ENCODE peak calls at places on chromosomes 2 and 18, in eight cellular contexts. P is K562, Q is fibroblast of lung, K is lower lobe of right lung, O is A549, L is cardiac muscle cell, M is body of pancreas, E is adrenal gland. F is an unnamed sample. For H3K4me1, the result is how much of the 10 kb centered on the place peaks cover.

GRCh38 chr2:133755515-133756311 is 187.4 kb upstream of the NCKAP5 start:
- DNase-seq in P (no peak), Q (peak), K (no peak), O (no peak), L (peak), M (no peak), E (no peak), F (no peak)

GRCh38 chr2:105779394-105779793 is 34.7 kb downstream of the NCK2 start:
- DNase-seq in P (no peak), Q (no peak), K (no peak), O (no peak), L (no peak), M (no peak), E (no peak), F (no peak)

GRCh38 chr2:200380833-200381542 is 74.5 kb downstream of the SPATS2L start:
- DNase-seq in P (peak), Q (peak), K (no peak), O (no peak), L (peak), M (no peak), E (no peak), F (no peak)

GRCh38 chr2:13135856-13136255 is 419.1 kb downstream of the TRIB2 start:
- DNase-seq in P (no peak), Q (no peak), K (no peak), O (no peak), L (no peak), M (no peak), E (no peak), F (no peak)

GRCh38 chr2:48414980-48415764 is 114.8 kb upstream of the STON1 start:
- DNase-seq in P (no peak), Q (peak), K (peak), O (no peak), L (peak), M (no peak), E (no peak), F (no peak)

GRCh38 chr2:104043864-104044263 is 810.1 kb upstream of the POU3F3 start:
- DNase-seq in P (no peak), Q (no peak), K (no peak), O (peak), L (no peak), M (no peak), E (no peak), F (no peak)

GRCh38 chr2:147968571-147968970 is 52.0 kb downstream of the ORC4 start:
- DNase-seq in P (no peak), Q (no peak), K (no peak), O (no peak), L (no peak), M (no peak), E (no peak), F (no peak)

GRCh38 chr2:193523662-193524061 is 1328.9 kb upstream of the TMEFF2 start:
- DNase-seq in P (no peak), Q (peak), K (no peak), O (no peak), L (no peak), M (no peak), E (no peak), F (no peak)

GRCh38 chr2:188695953-188696352 is 278.2 kb upstream of the COL3A1 start:
- DNase-seq in P (no peak), Q (peak), K (no peak), O (peak), L (peak), M (no peak), E (no peak), F (no peak)

GRCh38 chr2:199195893-199196502 is 261.7 kb downstream of the SATB2 start:
- DNase-seq in P (no peak), Q (no peak), K (no peak), O (no peak), L (no peak), M (no peak), E (no peak), F (no peak)

GRCh38 chr2:66966631-66967030 is 430.5 kb upstream of the ETAA1 start:
- DNase-seq in P (no peak), Q (peak), K (no peak), O (no peak), L (peak), M (no peak), E (no peak), F (no peak)

GRCh38 chr2:200735061-200735460 is 76.6 kb upstream of the BZW1 start:
- DNase-seq in P (no peak), Q (no peak), K (no peak), O (no peak), L (no peak), M (no peak), E (no peak), F (no peak)

GRCh38 chr2:98835831-98836385 is 100.1 kb downstream of the CRACDL start:
- DNase-seq in P (no peak), Q (no peak), K (no peak), O (no peak), L (no peak), M (no peak), E (no peak), F (no peak)

GRCh38 chr2:239319261-239319661 is 81.6 kb downstream of the HDAC4 start:
- DNase-seq in P (peak), Q (no peak), K (peak), O (no peak), L (no peak), M (peak), E (peak), F (no peak)

GRCh38 chr2:163573652-163574051 is 162.2 kb downstream of the FIGN start:
- DNase-seq in P (no peak), Q (no peak), K (no peak), O (no peak), L (no peak), M (peak), E (no peak), F (no peak)

GRCh38 chr2:237693281-237694039 is 66.1 kb downstream of the LRRFIP1 start:
- DNase-seq in P (peak), Q (peak), K (no peak), O (peak), L (no peak), M (no peak), E (no peak), F (no peak)

GRCh38 chr2:61454383-61454782 is 16.5 kb downstream of the USP34 start:
- DNase-seq in P (no peak), Q (no peak), K (no peak), O (no peak), L (no peak), M (no peak), E (no peak), F (no peak)

GRCh38 chr2:98768765-98769476 is 38.0 kb upstream of the MGAT4A start:
- DNase-seq in P (no peak), Q (peak), K (no peak), O (peak), L (peak), M (peak), E (no peak), F (no peak)

GRCh38 chr18:74459877-74460276 is 2.8 kb upstream of the DIPK1C start:
- DNase-seq in P (peak), Q (no peak), K (no peak), O (peak), L (no peak), M (no peak), E (peak), F (no peak)

GRCh38 chr18:55502346-55502710 is 85.7 kb downstream of the TCF4 start:
- DNase-seq in P (no peak), Q (peak), K (no peak), O (no peak), L (no peak), M (no peak), E (no peak), F (no peak)

GRCh38 chr2:143158098-143158497 is 28.9 kb downstream of the ARHGAP15 start:
- DNase-seq in P (no peak), Q (peak), K (no peak), O (no peak), L (no peak), M (no peak), E (no peak), F (no peak)

GRCh38 chr18:72762505-72763122 is 105.2 kb downstream of the NETO1 start:
- DNase-seq in P (peak), Q (peak), K (no peak), O (peak), L (peak), M (peak), E (no peak), F (no peak)

GRCh38 chr2:117931978-117932377 is 81.9 kb downstream of the CCDC93 start:
- DNase-seq in P (no peak), Q (no peak), K (no peak), O (no peak), L (no peak), M (no peak), E (no peak), F (no peak)

GRCh38 chr2:54402350-54402749 is 53.8 kb upstream of the SPTBN1 start:
- DNase-seq in P (peak), Q (peak), K (no peak), O (no peak), L (peak), M (peak), E (peak), F (peak)

GRCh38 chr18:79851981-79852380 is 54.2 kb downstream of the KCNG2 start:
- DNase-seq in P (no peak), Q (no peak), K (no peak), O (no peak), L (no peak), M (no peak), E (peak), F (no peak)

GRCh38 chr2:240249423-240250149 is 109.1 kb upstream of the OTOS start:
- DNase-seq in P (peak), Q (no peak), K (peak), O (no peak), L (no peak), M (no peak), E (peak), F (no peak)

GRCh38 chr2:114442545-114442944 is at the start of gene DPP10:
- DNase-seq in P (peak), Q (no peak), K (no peak), O (peak), L (peak), M (peak), E (no peak), F (no peak)

GRCh38 chr2:26786207-26787023 is 559 bp downstream of the CENPA start:
- DNase-seq in P (peak), Q (no peak), K (peak), O (no peak), L (peak), M (no peak), E (no peak), F (no peak)

GRCh38 chr2:120770641-120771040 is 35.0 kb downstream of the GLI2 start:
- DNase-seq in P (no peak), Q (no peak), K (peak), O (no peak), L (no peak), M (no peak), E (no peak), F (no peak)

GRCh38 chr18:78924301-78925192 is 55.1 kb upstream of the SALL3 start:
- DNase-seq in P (no peak), Q (no peak), K (no peak), O (no peak), L (no peak), M (no peak), E (no peak), F (no peak)

GRCh38 chr2:98548920-98549818 is 59.1 kb downstream of the COA5 start:
- DNase-seq in P (no peak), Q (no peak), K (no peak), O (no peak), L (no peak), M (no peak), E (peak), F (no peak)

GRCh38 chr2:65537651-65538385 is 105.4 kb upstream of the SPRED2 start:
- DNase-seq in P (no peak), Q (peak), K (no peak), O (no peak), L (peak), M (no peak), E (no peak), F (no peak)

GRCh38 chr2:102803041-102803896 is 41.4 kb downstream of the TMEM182 start:
- DNase-seq in P (no peak), Q (peak), K (no peak), O (no peak), L (no peak), M (no peak), E (no peak), F (no peak)

GRCh38 chr2:98498703-98499445 is 54.2 kb downstream of the INPP4A start:
- DNase-seq in P (no peak), Q (no peak), K (no peak), O (no peak), L (no peak), M (no peak), E (no peak), F (no peak)

GRCh38 chr2:147662221-147662620 is 182.6 kb upstream of the ACVR2A start:
- DNase-seq in P (no peak), Q (no peak), K (no peak), O (no peak), L (no peak), M (no peak), E (no peak), F (no peak)

GRCh38 chr2:44949329-44950151 is 8.0 kb downstream of the SIX3 start:
- DNase-seq in P (no peak), Q (peak), K (peak), O (no peak), L (peak), M (no peak), E (no peak), F (no peak)

GRCh38 chr2:219352448-219353023 is 20.0 kb upstream of the RESP18 start:
- DNase-seq in P (peak), Q (peak), K (peak), O (peak), L (peak), M (peak), E (peak), F (no peak)

GRCh38 chr2:136917281-136917680 is 151.9 kb downstream of the THSD7B start:
- DNase-seq in P (no peak), Q (no peak), K (no peak), O (no peak), L (no peak), M (no peak), E (no peak), F (no peak)

GRCh38 chr18:32770651-32771168 is 2.1 kb downstream of the KLHL14 start:
- DNase-seq in P (no peak), Q (no peak), K (no peak), O (no peak), L (no peak), M (no peak), E (no peak), F (no peak)

GRCh38 chr18:80208620-80209019 is 38.7 kb downstream of the PARD6G start:
- DNase-seq in P (no peak), Q (no peak), K (no peak), O (no peak), L (no peak), M (no peak), E (peak), F (no peak)

DNA sequence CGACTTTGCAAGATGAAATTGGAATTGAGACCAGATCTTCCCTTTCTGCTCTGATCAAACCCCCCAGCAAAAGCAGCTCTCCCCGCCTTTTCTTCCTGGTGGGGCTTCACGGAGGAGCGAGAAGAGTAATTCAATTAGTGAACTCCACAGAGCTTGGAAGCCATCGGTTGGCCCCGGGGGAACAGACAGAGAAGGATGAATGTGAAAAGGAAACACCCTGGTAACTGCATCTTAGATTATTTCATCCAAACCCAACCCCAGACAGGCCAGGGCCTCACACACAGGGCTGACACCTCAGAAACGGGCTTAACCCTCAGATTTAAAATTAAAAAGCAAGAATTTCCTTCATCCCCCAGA is 18.3 kb downstream of the SMAD7 start:
- DNase-seq in P (no peak), Q (no peak), K (no peak), O (no peak), L (no peak), M (no peak), E (no peak), F (no peak)
- H3K4me3 ChIP-seq in P (no peak), Q (no peak), K (peak), O (peak), L (no peak), M (no peak), E (no peak), F (peak)

DNA sequence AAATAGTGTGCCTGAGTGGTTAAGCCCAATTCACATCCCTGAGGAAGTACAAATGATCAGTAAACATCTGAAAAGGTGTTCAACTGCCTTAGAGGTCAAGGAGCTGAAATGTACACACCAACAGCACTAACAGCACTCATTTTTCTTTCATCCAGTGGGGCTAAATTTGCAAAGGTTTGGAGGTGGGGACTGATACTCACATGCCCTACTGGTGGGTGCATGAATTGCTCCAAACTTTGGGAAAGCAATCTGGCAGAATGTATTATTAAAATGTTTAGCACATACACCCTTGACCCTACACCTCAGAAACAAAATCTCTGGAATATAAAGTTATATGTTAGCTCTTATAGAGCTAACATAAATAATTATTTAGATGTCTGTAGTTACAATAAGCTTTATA is 19.0 kb upstream of the FAM178B start:
- DNase-seq in P (no peak), Q (no peak), K (no peak), O (peak), L (peak), M (no peak), E (no peak), F (no peak)
- TF ChIP-seq CTCF in P (peak), Q (peak), K (no peak), O (no peak), L (peak), M (no peak), E (peak), F (no peak)

DNA sequence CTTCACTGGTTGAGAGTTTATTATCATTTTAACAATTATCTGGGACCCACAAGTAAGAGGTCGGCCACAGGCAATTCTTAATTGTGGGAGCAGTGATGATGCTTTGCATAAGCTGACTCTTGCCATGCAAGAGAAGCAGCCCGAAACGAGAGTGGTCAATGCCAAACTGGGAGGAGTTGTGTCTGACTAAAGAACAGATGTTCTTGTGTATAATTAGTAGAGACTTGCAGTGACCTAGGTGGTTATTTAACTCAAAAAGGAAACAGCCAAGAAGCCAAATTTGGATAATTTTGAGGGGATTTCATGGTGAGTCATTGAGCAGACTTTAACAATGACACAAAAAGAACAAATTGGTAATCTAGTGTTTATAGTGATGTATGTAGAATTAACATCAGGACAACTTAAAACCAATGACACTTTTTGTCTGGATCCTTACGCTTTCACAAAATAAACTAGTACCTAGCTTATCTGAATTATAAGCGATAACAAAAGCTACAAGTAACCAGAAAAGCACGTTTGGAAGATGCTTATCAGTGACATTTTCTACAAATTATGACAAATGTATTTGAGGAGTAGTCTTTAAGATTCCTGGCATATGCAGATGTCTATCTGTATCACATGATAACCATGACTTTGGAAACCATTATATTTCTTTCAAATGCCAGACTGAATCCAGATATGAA is 184.7 kb upstream of the DLGAP1 start:
- DNase-seq in P (no peak), Q (peak), K (no peak), O (no peak), L (no peak), M (no peak), E (no peak), F (no peak)
- H3K4me1 ChIP-seq in P (under half), Q (under half), K (under half), O (under half), L (under half), M (under half), E (under half), F (under half)

GRCh38 chr2:50143822-50144575 is 887.9 kb downstream of the NRXN1 start:
- DNase-seq in P (peak), Q (peak), K (no peak), O (peak), L (peak), M (peak), E (no peak), F (no peak)
- H3K4me3 ChIP-seq in P (no peak), Q (peak), K (peak), O (peak), L (no peak), M (no peak), E (peak), F (peak)

GRCh38 chr2:223247136-223247535 is 195.1 kb downstream of the KCNE4 start:
- DNase-seq in P (peak), Q (peak), K (no peak), O (peak), L (peak), M (no peak), E (no peak), F (no peak)
- TF ChIP-seq CTCF in P (peak), Q (peak), K (peak), O (peak), L (peak), M (no peak), E (no peak), F (peak)

GRCh38 chr2:212357606-212358005 is 181.0 kb downstream of the ERBB4 start:
- DNase-seq in P (no peak), Q (no peak), K (no peak), O (no peak), L (no peak), M (no peak), E (no peak), F (no peak)
- H3K4me1 ChIP-seq in P (under half), Q (under half), K (under half), O (under half), L (half or more), M (under half), E (under half), F (half or more)

GRCh38 chr2:201904529-201905420 is 98.4 kb downstream of the CDK15 start:
- DNase-seq in P (no peak), Q (peak), K (no peak), O (no peak), L (no peak), M (no peak), E (no peak), F (no peak)
- H3K4me3 ChIP-seq in P (no peak), Q (no peak), K (no peak), O (no peak), L (no peak), M (no peak), E (no peak), F (no peak)

GRCh38 chr18:47758000-47758399 is 172.5 kb downstream of the SMAD2 start:
- DNase-seq in P (no peak), Q (no peak), K (no peak), O (no peak), L (no peak), M (no peak), E (no peak), F (no peak)
- TF ChIP-seq CTCF in P (peak), Q (no peak), K (peak), O (no peak), L (peak), M (no peak), E (no peak), F (no peak)

GRCh38 chr2:101048756-101049155 is 46.7 kb downstream of the RPL31 start:
- DNase-seq in P (no peak), Q (no peak), K (no peak), O (no peak), L (no peak), M (no peak), E (no peak), F (no peak)
- H3K4me1 ChIP-seq in P (under half), Q (under half), K (under half), O (under half), L (under half), M (under half), E (under half), F (under half)

GRCh38 chr2:187500585-187501359 is 52.7 kb upstream of the CALCRL start:
- DNase-seq in P (peak), Q (peak), K (no peak), O (peak), L (peak), M (no peak), E (no peak), F (no peak)
- H3K4me3 ChIP-seq in P (no peak), Q (no peak), K (no peak), O (no peak), L (no peak), M (no peak), E (no peak), F (no peak)

F was measured in thoracic aorta.